ENCODE peak calls at places on chromosomes 12 and 14, in eight cellular contexts. One of them, this sample, is unnamed. For H3K4me1, the result is how much of the 10 kb centered on the place peaks cover.

GRCh38 chr12:100437038-100437841 is 36.4 kb upstream of the NR1H4 start:
- DNase-seq in K562: no peak
- DNase-seq in Karpas-422: no peak
- DNase-seq in neural progenitor cell: no peak
- DNase-seq in GM23248: no peak
- DNase-seq in neuronal stem cell: no peak
- DNase-seq in PC-3: no peak
- DNase-seq in OCI-LY7: no peak
- DNase-seq in this sample: no peak

GRCh38 chr14:71322660-71323250 is 415.5 kb downstream of the PCNX1 start:
- DNase-seq in K562: no peak
- DNase-seq in OCI-LY7: peak
- DNase-seq in GM23248: peak
- DNase-seq in neuronal stem cell: no peak
- DNase-seq in neural progenitor cell: peak
- DNase-seq in PC-3: peak
- DNase-seq in Karpas-422: peak
- DNase-seq in this sample: no peak

GRCh38 chr14:92692822-92693226 is 55.6 kb downstream of the LGMN start:
- DNase-seq in GM23248: peak
- DNase-seq in neuronal stem cell: no peak
- DNase-seq in PC-3: peak
- DNase-seq in neural progenitor cell: no peak
- DNase-seq in Karpas-422: no peak
- DNase-seq in K562: no peak
- DNase-seq in OCI-LY7: no peak
- DNase-seq in this sample: no peak

GRCh38 chr12:32252199-32253073 is 145.8 kb downstream of the BICD1 start:
- DNase-seq in OCI-LY7: no peak
- DNase-seq in GM23248: no peak
- DNase-seq in Karpas-422: no peak
- DNase-seq in neuronal stem cell: no peak
- DNase-seq in K562: no peak
- DNase-seq in PC-3: no peak
- DNase-seq in neural progenitor cell: peak
- DNase-seq in this sample: no peak

GRCh38 chr12:64714551-64714968 is 44.6 kb downstream of the GNS start:
- DNase-seq in GM23248: no peak
- DNase-seq in Karpas-422: no peak
- DNase-seq in neural progenitor cell: no peak
- DNase-seq in PC-3: no peak
- DNase-seq in neuronal stem cell: no peak
- DNase-seq in K562: no peak
- DNase-seq in OCI-LY7: no peak
- DNase-seq in this sample: no peak

GRCh38 chr14:33709286-33709685 is 241.6 kb downstream of the EGLN3 start:
- DNase-seq in K562: no peak
- DNase-seq in PC-3: no peak
- DNase-seq in neuronal stem cell: no peak
- DNase-seq in OCI-LY7: no peak
- DNase-seq in Karpas-422: no peak
- DNase-seq in neural progenitor cell: no peak
- DNase-seq in GM23248: peak
- DNase-seq in this sample: no peak

GRCh38 chr14:77124345-77125274 is 17.0 kb downstream of the ZDHHC22 start:
- DNase-seq in neuronal stem cell: peak
- DNase-seq in PC-3: peak
- DNase-seq in K562: peak
- DNase-seq in neural progenitor cell: peak
- DNase-seq in GM23248: peak
- DNase-seq in Karpas-422: no peak
- DNase-seq in OCI-LY7: peak
- DNase-seq in this sample: no peak

GRCh38 chr12:130932061-130932650 is 21.6 kb upstream of the ADGRD1 start:
- DNase-seq in K562: no peak
- DNase-seq in GM23248: peak
- DNase-seq in OCI-LY7: no peak
- DNase-seq in Karpas-422: no peak
- DNase-seq in neural progenitor cell: no peak
- DNase-seq in PC-3: no peak
- DNase-seq in neuronal stem cell: no peak
- DNase-seq in this sample: no peak

GRCh38 chr12:105120551-105120950 is 13.0 kb downstream of the WASHC4 start:
- DNase-seq in Karpas-422: no peak
- DNase-seq in PC-3: peak
- DNase-seq in neuronal stem cell: no peak
- DNase-seq in OCI-LY7: no peak
- DNase-seq in neural progenitor cell: no peak
- DNase-seq in K562: peak
- DNase-seq in GM23248: no peak
- DNase-seq in this sample: no peak

GRCh38 chr14:100293497-100294212 is 12.6 kb downstream of the SLC25A29 start:
- DNase-seq in neural progenitor cell: no peak
- DNase-seq in K562: no peak
- DNase-seq in Karpas-422: no peak
- DNase-seq in GM23248: no peak
- DNase-seq in neuronal stem cell: no peak
- DNase-seq in OCI-LY7: no peak
- DNase-seq in PC-3: no peak
- DNase-seq in this sample: no peak

GRCh38 chr14:103314496-103315277 is 19.4 kb upstream of the EIF5 start:
- DNase-seq in neural progenitor cell: no peak
- DNase-seq in Karpas-422: no peak
- DNase-seq in neuronal stem cell: no peak
- DNase-seq in PC-3: no peak
- DNase-seq in OCI-LY7: no peak
- DNase-seq in GM23248: no peak
- DNase-seq in K562: peak
- DNase-seq in this sample: no peak

GRCh38 chr14:49971156-49972141 is 78.6 kb downstream of the ARF6 start:
- DNase-seq in PC-3: peak
- DNase-seq in neuronal stem cell: no peak
- DNase-seq in Karpas-422: peak
- DNase-seq in K562: no peak
- DNase-seq in neural progenitor cell: no peak
- DNase-seq in GM23248: no peak
- DNase-seq in OCI-LY7: peak
- DNase-seq in this sample: no peak

GRCh38 chr14:87153901-87154300 is 839.1 kb downstream of the GALC start:
- DNase-seq in neural progenitor cell: no peak
- DNase-seq in K562: no peak
- DNase-seq in Karpas-422: peak
- DNase-seq in PC-3: no peak
- DNase-seq in neuronal stem cell: no peak
- DNase-seq in OCI-LY7: no peak
- DNase-seq in GM23248: no peak
- DNase-seq in this sample: no peak

GRCh38 chr14:76780875-76781647 is 19.8 kb downstream of the VASH1 start:
- DNase-seq in OCI-LY7: no peak
- DNase-seq in Karpas-422: no peak
- DNase-seq in neuronal stem cell: no peak
- DNase-seq in K562: no peak
- DNase-seq in GM23248: no peak
- DNase-seq in PC-3: no peak
- DNase-seq in neural progenitor cell: no peak
- DNase-seq in this sample: no peak

GRCh38 chr14:22882529-22883190 is 362 bp upstream of the REM2 start:
- DNase-seq in OCI-LY7: peak
- DNase-seq in neural progenitor cell: peak
- DNase-seq in Karpas-422: peak
- DNase-seq in PC-3: peak
- DNase-seq in GM23248: peak
- DNase-seq in neuronal stem cell: no peak
- DNase-seq in K562: peak
- DNase-seq in this sample: no peak

GRCh38 chr12:78290606-78291345 is 460.1 kb downstream of the NAV3 start:
- DNase-seq in GM23248: peak
- DNase-seq in K562: no peak
- DNase-seq in neuronal stem cell: no peak
- DNase-seq in Karpas-422: no peak
- DNase-seq in neural progenitor cell: no peak
- DNase-seq in PC-3: peak
- DNase-seq in OCI-LY7: no peak
- DNase-seq in this sample: no peak

GRCh38 chr14:99401196-99401595 is 79.5 kb downstream of the SETD3 start:
- DNase-seq in GM23248: no peak
- DNase-seq in K562: no peak
- DNase-seq in Karpas-422: no peak
- DNase-seq in PC-3: no peak
- DNase-seq in OCI-LY7: no peak
- DNase-seq in neuronal stem cell: no peak
- DNase-seq in neural progenitor cell: no peak
- DNase-seq in this sample: no peak

GRCh38 chr14:22973217-22974032 is 8.9 kb downstream of the AJUBA start:
- DNase-seq in K562: peak
- DNase-seq in GM23248: peak
- DNase-seq in neural progenitor cell: peak
- DNase-seq in Karpas-422: peak
- DNase-seq in PC-3: peak
- DNase-seq in neuronal stem cell: peak
- DNase-seq in OCI-LY7: peak
- DNase-seq in this sample: no peak

GRCh38 chr14:21097616-21098133 is 780 bp downstream of the ZNF219 start:
- DNase-seq in neuronal stem cell: no peak
- DNase-seq in Karpas-422: no peak
- DNase-seq in OCI-LY7: peak
- DNase-seq in neural progenitor cell: peak
- DNase-seq in PC-3: no peak
- DNase-seq in K562: no peak
- DNase-seq in GM23248: no peak
- DNase-seq in this sample: no peak

GRCh38 chr14:50800032-50800431 is 30.9 kb downstream of the NIN start:
- DNase-seq in PC-3: peak
- DNase-seq in Karpas-422: no peak
- DNase-seq in K562: no peak
- DNase-seq in OCI-LY7: no peak
- DNase-seq in neuronal stem cell: no peak
- DNase-seq in neural progenitor cell: no peak
- DNase-seq in GM23248: peak
- DNase-seq in this sample: no peak

GRCh38 chr12:75878382-75878720 is 153.2 kb downstream of the PHLDA1 start:
- DNase-seq in Karpas-422: no peak
- DNase-seq in GM23248: no peak
- DNase-seq in neural progenitor cell: no peak
- DNase-seq in K562: no peak
- DNase-seq in PC-3: no peak
- DNase-seq in OCI-LY7: no peak
- DNase-seq in neuronal stem cell: no peak
- DNase-seq in this sample: peak

GRCh38 chr12:80939231-80939950 is 1.7 kb upstream of the LIN7A start:
- DNase-seq in neuronal stem cell: no peak
- DNase-seq in GM23248: no peak
- DNase-seq in PC-3: no peak
- DNase-seq in Karpas-422: no peak
- DNase-seq in OCI-LY7: no peak
- DNase-seq in K562: no peak
- DNase-seq in neural progenitor cell: no peak
- DNase-seq in this sample: no peak
- H3K4me2 ChIP-seq in neuronal stem cell: no peak
- H3K4me2 ChIP-seq in GM23248: no peak
- H3K4me2 ChIP-seq in PC-3: no peak
- H3K4me2 ChIP-seq in Karpas-422: no peak
- H3K4me2 ChIP-seq in OCI-LY7: no peak
- H3K4me2 ChIP-seq in K562: no peak
- H3K4me2 ChIP-seq in neural progenitor cell: no peak
- H3K4me2 ChIP-seq in this sample: no peak

GRCh38 chr14:65096323-65097089 is 5.8 kb downstream of the MAX start:
- DNase-seq in PC-3: no peak
- DNase-seq in OCI-LY7: no peak
- DNase-seq in neural progenitor cell: no peak
- DNase-seq in K562: peak
- DNase-seq in neuronal stem cell: no peak
- DNase-seq in GM23248: peak
- DNase-seq in Karpas-422: no peak
- DNase-seq in this sample: no peak

GRCh38 chr14:65095633-65096205 is 6.6 kb downstream of the MAX start:
- DNase-seq in K562: no peak
- DNase-seq in neural progenitor cell: no peak
- DNase-seq in OCI-LY7: no peak
- DNase-seq in PC-3: no peak
- DNase-seq in Karpas-422: no peak
- DNase-seq in GM23248: peak
- DNase-seq in neuronal stem cell: no peak
- DNase-seq in this sample: no peak

GRCh38 chr14:65092340-65092739 is 10.0 kb downstream of the MAX start:
- DNase-seq in neural progenitor cell: no peak
- DNase-seq in PC-3: peak
- DNase-seq in GM23248: no peak
- DNase-seq in OCI-LY7: no peak
- DNase-seq in Karpas-422: no peak
- DNase-seq in K562: no peak
- DNase-seq in neuronal stem cell: no peak
- DNase-seq in this sample: no peak
- H3K4me1 ChIP-seq in neural progenitor cell: under half
- H3K4me1 ChIP-seq in PC-3: under half
- H3K4me1 ChIP-seq in GM23248: under half
- H3K4me1 ChIP-seq in OCI-LY7: under half
- H3K4me1 ChIP-seq in Karpas-422: under half
- H3K4me1 ChIP-seq in K562: under half
- H3K4me1 ChIP-seq in neuronal stem cell: under half
- H3K4me1 ChIP-seq in this sample: under half

DNA sequence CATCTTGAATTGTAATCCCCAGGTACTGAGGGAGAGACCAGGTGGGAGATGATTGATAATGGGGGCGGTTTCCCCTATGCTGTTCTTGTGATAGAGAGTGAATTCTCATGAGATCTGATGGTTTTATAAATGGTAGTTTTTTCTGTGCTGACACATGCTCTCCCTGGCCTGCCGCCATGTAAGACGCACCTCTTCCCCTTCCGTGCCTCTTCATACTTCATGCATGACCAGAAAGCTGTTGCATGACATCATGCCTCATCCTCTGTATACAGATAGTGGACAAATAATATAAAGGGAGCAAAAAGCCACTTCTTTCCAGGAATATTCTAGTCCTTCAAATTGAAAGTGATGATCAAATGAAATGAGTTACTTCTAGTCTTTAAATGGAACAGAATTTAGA is 47.2 kb upstream of the LRIG3 start:
- DNase-seq in neuronal stem cell: no peak
- DNase-seq in neural progenitor cell: no peak
- DNase-seq in PC-3: no peak
- DNase-seq in K562: no peak
- DNase-seq in Karpas-422: no peak
- DNase-seq in OCI-LY7: no peak
- DNase-seq in GM23248: peak
- DNase-seq in this sample: no peak
- H3K4me2 ChIP-seq in neuronal stem cell: no peak
- H3K4me2 ChIP-seq in neural progenitor cell: no peak
- H3K4me2 ChIP-seq in PC-3: no peak
- H3K4me2 ChIP-seq in K562: no peak
- H3K4me2 ChIP-seq in Karpas-422: no peak
- H3K4me2 ChIP-seq in OCI-LY7: no peak
- H3K4me2 ChIP-seq in GM23248: no peak
- H3K4me2 ChIP-seq in this sample: no peak

DNA sequence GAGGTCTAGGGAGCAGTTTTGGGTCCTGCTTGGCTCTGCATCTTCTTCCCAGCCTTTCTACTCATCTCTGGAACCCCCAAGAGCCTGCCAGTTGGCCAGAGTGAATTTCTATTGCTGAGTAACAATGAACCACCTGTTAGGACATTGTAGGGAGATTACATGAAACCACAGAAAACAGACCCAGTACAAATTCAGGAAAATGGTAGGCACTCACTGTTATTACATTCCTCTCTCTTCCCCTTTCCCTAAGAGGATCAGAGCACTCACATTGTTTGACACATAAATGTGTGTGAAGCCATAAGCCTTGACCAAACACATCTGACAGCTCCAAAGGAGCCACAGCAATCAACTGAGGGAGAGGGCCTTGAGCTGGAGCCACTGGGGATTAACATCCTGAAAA is 216.1 kb downstream of the TMEM132D start:
- DNase-seq in K562: no peak
- DNase-seq in PC-3: no peak
- DNase-seq in Karpas-422: no peak
- DNase-seq in OCI-LY7: no peak
- DNase-seq in GM23248: no peak
- DNase-seq in neuronal stem cell: no peak
- DNase-seq in neural progenitor cell: peak
- DNase-seq in this sample: no peak
- H3K4me1 ChIP-seq in K562: under half
- H3K4me1 ChIP-seq in PC-3: under half
- H3K4me1 ChIP-seq in Karpas-422: under half
- H3K4me1 ChIP-seq in OCI-LY7: under half
- H3K4me1 ChIP-seq in GM23248: under half
- H3K4me1 ChIP-seq in neuronal stem cell: under half
- H3K4me1 ChIP-seq in neural progenitor cell: under half
- H3K4me1 ChIP-seq in this sample: under half